ENCODE peak calls at places on chromosomes 3 and 15, in four cellular contexts. N is A549, G is HepG2, R is K562. J is an unnamed sample.

GRCh38 chr15:101614761-101615160 is 37.4 kb downstream of the TM2D3 start:
- DNase-seq in N (no peak), G (no peak), R (no peak), J (no peak)

GRCh38 chr3:66383998-66384745 is 116.7 kb downstream of the LRIG1 start:
- DNase-seq in N (no peak), G (no peak), R (no peak), J (no peak)

GRCh38 chr3:87691109-87691508 is 367.7 kb downstream of the CGGBP1 start:
- DNase-seq in N (no peak), G (no peak), R (no peak), J (no peak)

GRCh38 chr15:81341351-81341750 is 17.4 kb upstream of the STARD5 start:
- DNase-seq in N (no peak), G (no peak), R (no peak), J (no peak)

GRCh38 chr15:38560456-38560926 is 4.1 kb downstream of the RASGRP1 start:
- DNase-seq in N (no peak), G (no peak), R (no peak), J (no peak)

GRCh38 chr3:143795849-143796248 is 52.4 kb downstream of the SLC9A9 start:
- DNase-seq in N (no peak), G (no peak), R (no peak), J (no peak)

GRCh38 chr3:17972889-17973558 is 230.6 kb upstream of the TBC1D5 start:
- DNase-seq in N (no peak), G (no peak), R (no peak), J (no peak)

GRCh38 chr15:91625506-91625905 is 228.0 kb upstream of the SLCO3A1 start:
- DNase-seq in N (no peak), G (no peak), R (no peak), J (no peak)

GRCh38 chr3:144770813-144771400 is 799.3 kb downstream of the DIPK2A start:
- DNase-seq in N (no peak), G (peak; percentile 32), R (no peak), J (no peak)

GRCh38 chr15:67104453-67104852 is 39.1 kb downstream of the SMAD3 start:
- DNase-seq in N (no peak), G (no peak), R (no peak), J (no peak)

GRCh38 chr3:37509069-37509468 is 334.7 kb upstream of the LRRFIP2 start:
- DNase-seq in N (no peak), G (no peak), R (no peak), J (no peak)

GRCh38 chr3:40550168-40550567 is 25.4 kb downstream of the ZNF621 start:
- DNase-seq in N (no peak), G (no peak), R (no peak), J (no peak)

GRCh38 chr3:148757238-148757930 is 59.7 kb downstream of the AGTR1 start:
- DNase-seq in N (no peak), G (no peak), R (no peak), J (no peak)

GRCh38 chr3:186530415-186530814 is 13.8 kb downstream of the CRYGS start:
- DNase-seq in N (no peak), G (no peak), R (no peak), J (no peak)

GRCh38 chr3:46089237-46090011 is 62.1 kb upstream of the XCR1 start:
- DNase-seq in N (no peak), G (no peak), R (no peak), J (no peak)

GRCh38 chr15:38707802-38708671 is 143.4 kb upstream of the RASGRP1 start:
- DNase-seq in N (peak; percentile 25), G (peak; percentile 39), R (peak; percentile 51), J (peak; percentile 36)

GRCh38 chr3:177591371-177591770 is 394.1 kb upstream of the TBL1XR1 start:
- DNase-seq in N (no peak), G (no peak), R (no peak), J (no peak)

GRCh38 chr15:82832601-82833209 is 23.3 kb downstream of the WHAMM start:
- DNase-seq in N (peak; percentile 87), G (no peak), R (no peak), J (no peak)

GRCh38 chr3:133572158-133573053 is 1.1 kb upstream of the CDV3 start:
- DNase-seq in N (no peak), G (no peak), R (peak; percentile 17), J (no peak)

GRCh38 chr3:55190296-55190695 is 262.4 kb upstream of the LRTM1 start:
- DNase-seq in N (no peak), G (no peak), R (no peak), J (no peak)

GRCh38 chr3:115330406-115330805 is 183.3 kb upstream of the ZBTB20 start:
- DNase-seq in N (no peak), G (no peak), R (no peak), J (no peak)

GRCh38 chr3:157632081-157632480 is 128.9 kb upstream of the VEPH1 start:
- DNase-seq in N (no peak), G (no peak), R (no peak), J (no peak)

GRCh38 chr3:43484926-43485488 is 136.8 kb downstream of the ANO10 start:
- DNase-seq in N (no peak), G (no peak), R (no peak), J (peak; percentile 38)
- TF ChIP-seq NR3C1 in N (no peak), G (no peak), R (no peak), J (no peak)

GRCh38 chr3:146160233-146160963 is 586 bp downstream of the PLOD2 start:
- DNase-seq in N (peak; percentile 65), G (peak; percentile 71), R (no peak), J (peak; percentile 75)
- TF ChIP-seq NR3C1 in N (no peak), G (no peak), R (no peak), J (no peak)

DNA sequence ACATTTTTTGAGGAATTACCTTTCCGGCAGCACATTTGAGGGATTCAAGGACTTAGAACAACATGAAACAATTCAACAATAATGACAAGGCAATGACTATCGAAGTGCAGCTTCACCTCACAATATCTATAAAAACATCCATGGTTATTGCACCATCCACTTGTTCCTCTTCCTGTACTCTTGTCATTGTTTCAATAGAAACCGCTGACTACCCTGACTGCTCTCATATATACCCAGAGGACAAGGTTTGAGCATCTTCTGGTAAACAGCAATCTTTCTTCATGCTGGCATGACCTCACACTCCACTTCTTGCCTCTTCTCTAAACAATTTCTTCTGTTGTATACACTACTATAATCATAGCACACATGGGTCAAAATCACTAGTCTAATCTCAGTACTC is 864.9 kb downstream of the FHIT start:
- DNase-seq in N (no peak), G (no peak), R (no peak), J (no peak)
- TF ChIP-seq NR3C1 in N (no peak), G (no peak), R (no peak), J (no peak)

GRCh38 chr3:195008816-195009215 is 262.1 kb downstream of the XXYLT1 start:
- DNase-seq in N (no peak), G (no peak), R (no peak), J (no peak)
- TF ChIP-seq NR3C1 in N (no peak), G (no peak), R (no peak), J (no peak)

GRCh38 chr3:165206454-165207266 is 10.5 kb upstream of the SLITRK3 start:
- DNase-seq in N (peak; percentile 53), G (peak; percentile 64), R (peak; percentile 39), J (peak; percentile 72)
- TF ChIP-seq NR3C1 in N (no peak), G (no peak), R (no peak), J (no peak)

GRCh38 chr3:99753268-99753975 is 64.2 kb upstream of the CMSS1 start:
- DNase-seq in N (peak; percentile 13), G (peak; percentile 28), R (peak; percentile 22), J (peak; percentile 25)
- TF ChIP-seq NR3C1 in N (no peak), G (no peak), R (no peak), J (no peak)

DNA sequence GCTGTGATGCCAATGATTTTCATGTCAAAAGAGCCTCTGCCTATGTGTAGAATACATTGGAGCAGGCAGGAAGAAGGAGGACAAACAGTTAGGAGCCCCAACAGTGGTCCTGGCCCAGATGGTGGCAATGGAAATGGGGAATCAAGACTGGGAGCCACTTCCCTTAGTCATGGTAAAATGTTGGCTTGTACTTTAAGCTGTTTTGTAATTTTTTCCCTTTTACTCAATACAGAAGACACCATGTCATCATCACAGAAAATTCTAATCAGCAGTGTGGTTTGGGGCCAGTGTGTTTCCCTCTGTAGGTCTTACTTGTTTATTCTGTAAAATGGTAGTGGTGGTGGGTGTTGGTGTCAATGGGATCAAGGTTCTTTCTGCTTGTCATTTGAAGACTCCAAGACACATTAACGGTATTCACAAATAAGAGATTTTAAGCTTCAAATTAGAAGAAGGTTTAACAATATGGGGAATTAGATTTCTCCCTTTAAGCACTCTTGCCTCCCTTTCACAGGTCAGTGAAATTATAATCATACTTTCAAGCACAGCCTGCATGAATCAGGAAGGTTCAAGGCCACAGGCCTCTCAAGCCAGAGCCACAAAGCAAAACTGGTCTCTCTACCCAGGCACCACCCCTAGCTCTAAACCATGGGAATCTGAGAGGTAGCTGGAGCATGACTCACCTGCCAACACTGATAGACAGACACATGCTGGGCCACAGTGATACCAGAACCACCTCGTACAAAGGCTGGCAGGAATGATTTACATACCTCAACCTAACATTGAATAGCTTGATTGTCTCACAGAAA is 24.9 kb downstream of the SIAH2 start:
- DNase-seq in N (no peak), G (peak; percentile 96), R (peak; percentile 88), J (no peak)
- TF ChIP-seq NR3C1 in N (no peak), G (no peak), R (no peak), J (no peak)

GRCh38 chr15:60973637-60974415 is 255.3 kb downstream of the RORA start:
- DNase-seq in N (no peak), G (no peak), R (no peak), J (no peak)
- TF ChIP-seq NR3C1 in N (no peak), G (no peak), R (no peak), J (no peak)